ENCODE peak calls at places on chromosomes 16 and 17, in eight cellular contexts. T is EL, N is HS-5, H is Caki2, L is hippocampal formation, R is islet precursor cell, K is H9, Y is left cardiac atrium. F is an unnamed sample.

GRCh38 chr17:68591583-68591982 is 9.6 kb downstream of the FAM20A start:
- DNase-seq in T (no peak), K (peak; percentile 92), R (peak; percentile 58), L (no peak), H (no peak), N (no peak), Y (peak; percentile 35), F (no peak)

GRCh38 chr16:4402439-4403132 is 13.8 kb downstream of the CORO7 start:
- DNase-seq in H (peak; percentile 79), K (peak; percentile 84), R (peak; percentile 91), T (peak; percentile 69), Y (peak; percentile 86), N (no peak), L (peak; percentile 77), F (no peak)

GRCh38 chr16:82082543-82083244 is 47.6 kb downstream of the HSD17B2 start:
- DNase-seq in T (peak; percentile 48), L (no peak), N (no peak), R (peak; percentile 25), H (no peak), K (no peak), Y (no peak), F (no peak)

GRCh38 chr16:11603331-11603750 is 16.6 kb upstream of the LITAF start:
- DNase-seq in N (no peak), T (no peak), R (no peak), L (no peak), Y (peak; percentile 56), K (no peak), H (no peak), F (no peak)

GRCh38 chr16:46789499-46790414 is 41.2 kb downstream of the C16orf87 start:
- DNase-seq in R (peak; percentile 91), K (peak; percentile 92), L (peak; percentile 52), Y (peak; percentile 81), H (peak; percentile 55), N (no peak), T (peak; percentile 54), F (no peak)

GRCh38 chr16:89506791-89507191 is 1.4 kb upstream of the SPG7 start:
- DNase-seq in Y (no peak), H (peak; percentile 46), T (peak; percentile 23), R (no peak), K (no peak), L (no peak), N (no peak), F (no peak)

GRCh38 chr17:46964315-46965265 is 14.5 kb downstream of the RPRML start:
- DNase-seq in T (no peak), R (peak; percentile 86), N (no peak), K (peak; percentile 70), H (peak; percentile 37), L (no peak), Y (no peak), F (no peak)

GRCh38 chr16:78460428-78460827 is 361.0 kb downstream of the WWOX start:
- DNase-seq in K (no peak), N (no peak), R (no peak), T (no peak), L (no peak), H (no peak), Y (no peak), F (peak; percentile 8)

F was measured in epithelial cell of prostate.